ENCODE peak calls at places on chromosomes 11 and 22, in nine cellular contexts. G, I, M, W, F, P, Y, A and L are unnamed samples.

GRCh38 chr11:113394919-113395318 is 7.3 kb downstream of the ANKK1 start:
- DNase-seq in F (no peak), G (no peak), W (no peak), Y (no peak), M (no peak), I (no peak), A (no peak), P (no peak), L (no peak)

GRCh38 chr11:121936781-121937447 is 179.1 kb downstream of the BLID start:
- DNase-seq in A (no peak), W (no peak), Y (no peak), G (no peak), I (no peak), M (no peak), P (no peak), F (no peak), L (peak; percentile 82)

GRCh38 chr11:123057604-123058305 is 4.2 kb downstream of the HSPA8 start:
- DNase-seq in F (no peak), I (no peak), G (no peak), P (no peak), M (no peak), A (no peak), W (no peak), Y (no peak), L (no peak)

GRCh38 chr11:17972987-17973386 is 39.9 kb downstream of the SERGEF start:
- DNase-seq in I (no peak), M (peak; percentile 15), W (no peak), A (peak; percentile 60), G (peak; percentile 23), P (peak; percentile 20), Y (peak; percentile 31), F (peak; percentile 92), L (peak; percentile 95)

GRCh38 chr11:69240332-69241074 is 53.5 kb upstream of the MYEOV start:
- DNase-seq in A (peak; percentile 18), I (no peak), M (peak; percentile 33), F (peak; percentile 62), W (peak; percentile 49), P (peak; percentile 63), Y (peak; percentile 15), G (no peak), L (no peak)

GRCh38 chr11:46119352-46120216 is 1.7 kb downstream of the PHF21A start:
- DNase-seq in F (peak; percentile 60), W (peak; percentile 39), M (peak; percentile 65), Y (peak; percentile 53), G (no peak), P (peak; percentile 60), A (no peak), I (peak; percentile 59), L (peak; percentile 37)

GRCh38 chr22:35154937-35155387 is 89.0 kb downstream of the ISX start:
- DNase-seq in W (peak; percentile 33), P (peak; percentile 67), G (peak; percentile 20), Y (no peak), A (peak; percentile 57), I (peak; percentile 56), F (peak; percentile 96), M (peak; percentile 19), L (peak; percentile 21)

GRCh38 chr11:29129850-29130249 is 887.0 kb downstream of the KCNA4 start:
- DNase-seq in W (no peak), Y (no peak), A (no peak), F (no peak), M (no peak), G (no peak), I (no peak), P (no peak), L (no peak)

GRCh38 chr11:12503886-12504285 is 126.5 kb downstream of the PARVA start:
- DNase-seq in I (no peak), P (no peak), Y (no peak), A (no peak), M (no peak), G (no peak), W (no peak), F (no peak), L (no peak)

DNA sequence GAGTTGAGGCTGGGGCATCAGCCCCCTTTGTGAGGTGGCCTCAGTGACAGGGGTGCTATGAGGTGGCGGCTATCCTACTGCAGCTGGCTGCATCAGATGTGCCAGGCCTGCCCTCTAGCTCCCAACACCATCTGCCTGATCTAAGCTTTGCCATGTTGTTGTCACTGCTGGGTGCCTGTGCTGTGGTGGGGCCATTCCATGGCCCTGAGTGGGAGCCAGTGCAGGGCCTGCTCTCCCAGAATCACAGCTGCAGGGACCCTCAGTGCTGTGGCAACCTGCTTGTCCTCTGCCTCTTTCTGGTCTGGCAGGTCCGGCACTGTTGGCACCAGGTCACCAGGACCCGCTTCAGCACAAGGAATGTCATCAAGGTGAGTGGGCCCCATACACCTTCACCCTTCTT is 1.8 kb upstream of the SNU13 start:
- DNase-seq in M (no peak), F (no peak), G (no peak), A (no peak), P (no peak), W (no peak), I (no peak), Y (no peak), L (no peak)
- H3K27ac ChIP-seq in M (no peak overlapping the region), F (no peak overlapping the region), G (no peak overlapping the region), A (no peak overlapping the region), P (no peak overlapping the region), W (no peak overlapping the region), I (no peak overlapping the region), Y (no peak overlapping the region), L (no peak overlapping the region)

DNA sequence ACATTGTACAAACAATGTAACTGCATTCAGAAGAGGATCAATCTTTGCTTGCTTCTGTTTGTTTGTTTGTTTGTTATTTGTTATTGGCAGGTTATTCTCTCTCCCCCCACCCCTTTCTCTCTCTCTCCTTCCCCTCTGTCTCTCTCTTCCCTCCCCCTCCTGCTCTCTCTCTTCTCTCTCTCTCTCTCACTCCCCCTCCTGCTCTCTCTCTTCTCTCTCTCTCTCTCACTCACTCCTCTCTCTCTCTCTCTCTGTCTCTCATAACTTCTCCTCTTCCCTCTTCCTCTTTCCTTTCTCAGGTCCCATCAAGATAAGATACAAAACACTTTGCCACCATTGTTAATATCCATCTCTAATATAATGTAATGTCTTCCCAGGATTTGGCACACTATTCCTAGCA is 236.3 kb downstream of the SOX6 start:
- DNase-seq in W (no peak), F (no peak), I (no peak), G (no peak), P (no peak), A (no peak), Y (no peak), M (no peak), L (no peak)
- H3K27ac ChIP-seq in W (no peak overlapping the region), F (no peak overlapping the region), I (no peak overlapping the region), G (no peak overlapping the region), P (no peak overlapping the region), A (no peak overlapping the region), Y (no peak overlapping the region), M (no peak overlapping the region), L (no peak overlapping the region)

DNA sequence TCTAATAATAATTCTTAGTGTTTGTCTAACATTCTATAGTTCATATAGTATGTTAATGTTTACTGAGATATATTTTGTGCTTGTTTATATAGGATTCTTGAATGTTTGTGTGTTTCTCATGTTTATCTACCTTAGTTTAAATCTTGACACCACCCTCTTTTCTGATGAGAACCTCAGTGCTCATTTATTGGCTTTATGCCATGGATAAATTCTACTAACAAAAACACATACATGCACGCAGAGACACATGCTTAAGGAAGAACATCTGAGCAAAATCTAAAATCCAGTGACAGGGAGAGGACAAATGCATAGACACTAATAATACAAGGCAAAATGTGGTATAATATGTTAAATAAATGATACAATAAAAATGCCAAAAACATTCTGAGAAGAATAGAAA is 61.6 kb upstream of the CTSC start:
- DNase-seq in M (no peak), I (no peak), W (no peak), F (no peak), A (no peak), Y (no peak), P (no peak), G (no peak), L (no peak)
- H3K27ac ChIP-seq in M (no peak overlapping the region), I (no peak overlapping the region), W (no peak overlapping the region), F (no peak overlapping the region), A (no peak overlapping the region), Y (no peak overlapping the region), P (no peak overlapping the region), G (no peak overlapping the region), L (peak overlapping the region; percentile 96)

GRCh38 chr11:86551693-86552092 is 120.7 kb downstream of the ME3 start:
- DNase-seq in M (peak; percentile 20), P (no peak), W (no peak), G (no peak), A (no peak), F (no peak), I (no peak), Y (no peak), L (no peak)

GRCh38 chr11:86550757-86551156 is 121.7 kb downstream of the ME3 start:
- DNase-seq in Y (no peak), F (no peak), M (no peak), P (no peak), W (no peak), I (no peak), A (no peak), G (no peak), L (no peak)

GRCh38 chr11:86551286-86551685 is 121.1 kb downstream of the ME3 start:
- DNase-seq in Y (no peak), P (no peak), M (peak; percentile 11), G (peak; percentile 40), W (no peak), F (no peak), A (no peak), I (no peak), L (no peak)

GRCh38 chr11:86548278-86548917 is 124.0 kb downstream of the ME3 start:
- DNase-seq in F (no peak), G (no peak), Y (no peak), A (no peak), W (no peak), M (no peak), I (no peak), P (no peak), L (no peak)

DNA sequence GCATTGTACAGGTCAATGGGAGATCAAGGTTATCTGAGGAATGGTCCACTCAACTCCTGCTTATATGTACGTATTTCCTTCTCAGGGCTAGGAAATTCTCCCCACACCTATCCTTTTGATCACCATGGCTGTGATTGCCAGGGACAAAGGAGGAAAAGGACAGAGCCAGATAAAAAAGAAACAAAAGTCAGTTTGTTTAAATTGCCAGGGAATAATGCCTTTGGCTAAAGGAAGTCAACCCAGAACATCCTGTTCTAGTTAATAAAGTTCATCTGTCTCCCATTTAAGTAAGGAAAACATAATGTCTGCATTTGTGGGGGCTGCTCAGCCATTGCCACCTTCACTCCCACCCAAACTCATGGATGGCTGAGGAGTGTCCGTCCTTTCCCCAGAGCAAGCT is 124.7 kb downstream of the ME3 start:
- DNase-seq in Y (no peak), G (no peak), M (no peak), A (no peak), I (no peak), P (no peak), W (no peak), F (no peak), L (no peak)
- H3K27ac ChIP-seq in Y (peak overlapping the region; percentile 68), G (peak overlapping the region; percentile 7), M (no peak overlapping the region), A (no peak overlapping the region), I (peak overlapping the region; percentile 70), P (peak overlapping the region; percentile 15), W (peak overlapping the region; percentile 63), F (no peak overlapping the region), L (no peak overlapping the region)